ENCODE peak calls at places on chromosomes 16 and 17, in eight cellular contexts. X is mucosa of descending colon, C is neural progenitor cell, D is OCI-LY7, A is heart right ventricle, W is left ventricle myocardium inferior, V is adrenal gland, R is left lung. G is an unnamed sample. For H3K36me3, the result is how much of the 10 kb centered on the place peaks cover.

GRCh38 chr17:4327638-4328037 is 38.8 kb downstream of the UBE2G1 start:
- DNase-seq in X (no peak), C (no peak), D (no peak), A (no peak), W (no peak), V (no peak), R (no peak), G (peak)

GRCh38 chr17:30677550-30678254 is 146.8 kb downstream of the CRLF3 start:
- DNase-seq in X (peak), C (no peak), D (no peak), A (no peak), W (no peak), V (no peak), R (no peak), G (no peak)

GRCh38 chr16:47047804-47048203 is 74.3 kb upstream of the DNAJA2 start:
- DNase-seq in X (no peak), C (no peak), D (no peak), A (no peak), W (no peak), V (no peak), R (no peak), G (no peak)

GRCh38 chr17:15436399-15437369 is 30.7 kb downstream of the CDRT4 start:
- DNase-seq in X (peak), C (no peak), D (peak), A (peak), W (peak), V (peak), R (no peak), G (peak)

GRCh38 chr16:85421338-85422123 is 191.6 kb upstream of the GSE1 start:
- DNase-seq in X (peak), C (no peak), D (no peak), A (no peak), W (peak), V (no peak), R (peak), G (no peak)

GRCh38 chr17:27888945-27889344 is 4.2 kb downstream of the LYRM9 start:
- DNase-seq in X (no peak), C (peak), D (no peak), A (no peak), W (no peak), V (peak), R (no peak), G (no peak)

GRCh38 chr17:6427284-6427781 is 7.6 kb downstream of the AIPL1 start:
- DNase-seq in X (peak), C (no peak), D (no peak), A (no peak), W (no peak), V (no peak), R (no peak), G (no peak)

GRCh38 chr16:13997933-13998332 is 73.2 kb upstream of the MRTFB start:
- DNase-seq in X (peak), C (no peak), D (peak), A (no peak), W (no peak), V (no peak), R (no peak), G (no peak)

GRCh38 chr16:8931864-8932263 is 31.8 kb downstream of the USP7 start:
- DNase-seq in X (peak), C (peak), D (peak), A (peak), W (peak), V (peak), R (no peak), G (peak)

GRCh38 chr17:38743556-38744171 is 4.5 kb downstream of the PCGF2 start:
- DNase-seq in X (peak), C (no peak), D (peak), A (no peak), W (no peak), V (no peak), R (no peak), G (no peak)

GRCh38 chr17:559699-560378 is 154.8 kb downstream of the VPS53 start:
- DNase-seq in X (peak), C (no peak), D (no peak), A (peak), W (peak), V (peak), R (no peak), G (peak)

GRCh38 chr17:40596261-40596919 is 31.1 kb upstream of the CCR7 start:
- DNase-seq in X (no peak), C (no peak), D (peak), A (no peak), W (no peak), V (no peak), R (no peak), G (peak)

GRCh38 chr17:29115906-29116651 is 64.1 kb downstream of the MYO18A start:
- DNase-seq in X (no peak), C (peak), D (peak), A (no peak), W (no peak), V (no peak), R (no peak), G (peak)

GRCh38 chr17:16954541-16954940 is 17.4 kb downstream of the TNFRSF13B start:
- DNase-seq in X (no peak), C (no peak), D (no peak), A (no peak), W (no peak), V (no peak), R (no peak), G (no peak)

GRCh38 chr16:28318042-28318597 is 25.8 kb downstream of the SBK1 start:
- DNase-seq in X (no peak), C (no peak), D (no peak), A (no peak), W (no peak), V (no peak), R (no peak), G (no peak)

GRCh38 chr17:29572691-29573557 is 4.4 kb downstream of the TP53I13 start:
- DNase-seq in X (no peak), C (peak), D (peak), A (peak), W (peak), V (peak), R (peak), G (no peak)

GRCh38 chr16:21194771-21195301 is 16.5 kb downstream of the ZP2 start:
- DNase-seq in X (no peak), C (no peak), D (no peak), A (no peak), W (no peak), V (no peak), R (no peak), G (peak)

GRCh38 chr16:15055141-15056053 is 477 bp downstream of the NTAN1 start:
- DNase-seq in X (peak), C (peak), D (peak), A (peak), W (no peak), V (peak), R (peak), G (no peak)

GRCh38 chr17:12282056-12282455 is 261.4 kb downstream of the MAP2K4 start:
- DNase-seq in X (no peak), C (no peak), D (no peak), A (no peak), W (no peak), V (no peak), R (no peak), G (peak)

GRCh38 chr16:17396762-17397498 is 73.8 kb downstream of the XYLT1 start:
- DNase-seq in X (peak), C (no peak), D (no peak), A (no peak), W (no peak), V (peak), R (no peak), G (no peak)

GRCh38 chr16:879986-880385 is 79.5 kb upstream of the GNG13 start:
- DNase-seq in X (no peak), C (no peak), D (no peak), A (no peak), W (peak), V (no peak), R (peak), G (no peak)

GRCh38 chr16:27598226-27598625 is 48.3 kb downstream of the KATNIP start:
- DNase-seq in X (no peak), C (no peak), D (no peak), A (no peak), W (no peak), V (no peak), R (no peak), G (no peak)

GRCh38 chr17:76704799-76705198 is 6.0 kb downstream of the MXRA7 start:
- DNase-seq in X (no peak), C (no peak), D (no peak), A (no peak), W (no peak), V (no peak), R (no peak), G (no peak)

GRCh38 chr16:57729182-57729484 is 6.4 kb upstream of the KATNB1 start:
- DNase-seq in X (no peak), C (no peak), D (no peak), A (no peak), W (no peak), V (no peak), R (no peak), G (no peak)

GRCh38 chr16:57726433-57726947 is 9.1 kb upstream of the KATNB1 start:
- DNase-seq in X (no peak), C (no peak), D (no peak), A (no peak), W (no peak), V (no peak), R (no peak), G (no peak)

GRCh38 chr16:57728336-57729181 is 7.0 kb upstream of the KATNB1 start:
- DNase-seq in X (no peak), C (no peak), D (no peak), A (no peak), W (no peak), V (no peak), R (peak), G (no peak)

GRCh38 chr16:57725976-57726375 is 9.6 kb upstream of the KATNB1 start:
- DNase-seq in X (no peak), C (no peak), D (no peak), A (no peak), W (no peak), V (no peak), R (peak), G (no peak)

DNA sequence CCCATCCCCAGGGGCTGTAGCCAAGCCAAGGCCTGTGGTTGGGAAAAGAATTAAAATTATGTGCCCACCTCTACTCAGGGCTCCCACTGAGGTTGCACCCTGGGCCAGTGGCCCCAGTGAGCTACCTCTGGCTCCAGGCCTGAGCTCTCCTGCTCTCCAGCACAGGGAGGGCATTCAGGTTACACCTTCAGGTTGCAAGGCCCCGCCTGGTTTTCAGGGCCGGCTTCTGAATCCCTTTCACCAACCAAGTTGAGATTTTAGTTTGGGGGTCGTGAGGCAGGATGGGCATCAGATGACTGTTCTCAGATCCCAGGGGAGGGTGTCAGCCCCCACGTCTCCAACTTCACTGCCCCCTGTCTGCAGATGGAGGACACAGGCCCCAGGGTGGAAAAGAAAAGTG is 8.0 kb upstream of the KATNB1 start:
- DNase-seq in X (no peak), C (no peak), D (no peak), A (no peak), W (no peak), V (no peak), R (peak), G (no peak)
- TF ChIP-seq CTCF in X (no peak), C (peak), D (no peak), A (no peak), W (no peak), V (no peak), R (no peak), G (no peak)

DNA sequence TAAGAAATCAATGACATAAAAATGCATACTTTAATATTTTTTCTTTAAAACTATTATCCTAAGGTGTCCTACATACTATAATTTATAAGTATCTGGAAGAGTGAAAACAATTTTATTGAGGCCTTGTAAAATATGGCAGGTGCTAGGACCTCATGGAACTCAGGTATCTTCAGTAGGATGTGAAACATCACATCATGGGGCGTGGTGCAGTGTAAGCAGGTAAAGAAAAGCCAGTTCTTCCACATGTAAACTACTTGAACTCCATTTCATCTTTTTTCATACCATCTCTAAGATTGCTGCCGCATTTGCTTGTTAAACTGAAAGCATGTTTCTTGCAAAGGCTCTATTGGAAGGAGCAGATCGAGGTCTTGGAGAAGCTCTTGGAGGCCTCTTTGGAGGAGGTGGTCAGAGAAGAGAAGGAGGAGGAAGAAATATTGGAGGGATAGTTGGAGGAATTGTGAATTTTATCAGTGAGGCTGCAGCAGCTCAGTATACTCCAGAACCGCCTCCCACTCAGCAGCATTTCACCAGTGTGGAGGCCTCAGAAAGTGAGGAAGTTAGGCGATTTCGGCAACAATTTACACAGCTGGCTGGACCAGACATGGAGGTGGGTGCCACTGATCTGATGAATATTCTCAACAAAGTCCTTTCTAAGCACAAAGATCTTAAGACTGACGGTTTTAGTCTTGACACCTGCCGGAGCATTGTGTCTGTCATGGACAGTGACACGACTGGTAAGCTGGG is at the start of gene CAPNS2:
- DNase-seq in X (no peak), C (no peak), D (no peak), A (no peak), W (no peak), V (no peak), R (no peak), G (peak)
- H3K36me3 ChIP-seq in X (under half), C (under half), D (under half), A (under half), W (under half), V (under half), R (under half), G (under half)

GRCh38 chr17:32941419-32942032 is 13.6 kb downstream of the TMEM98 start:
- DNase-seq in X (no peak), C (no peak), D (no peak), A (no peak), W (no peak), V (no peak), R (no peak), G (no peak)
- TF ChIP-seq CTCF in X (no peak), C (peak), D (peak), A (no peak), W (peak), V (peak), R (peak), G (no peak)

DNA sequence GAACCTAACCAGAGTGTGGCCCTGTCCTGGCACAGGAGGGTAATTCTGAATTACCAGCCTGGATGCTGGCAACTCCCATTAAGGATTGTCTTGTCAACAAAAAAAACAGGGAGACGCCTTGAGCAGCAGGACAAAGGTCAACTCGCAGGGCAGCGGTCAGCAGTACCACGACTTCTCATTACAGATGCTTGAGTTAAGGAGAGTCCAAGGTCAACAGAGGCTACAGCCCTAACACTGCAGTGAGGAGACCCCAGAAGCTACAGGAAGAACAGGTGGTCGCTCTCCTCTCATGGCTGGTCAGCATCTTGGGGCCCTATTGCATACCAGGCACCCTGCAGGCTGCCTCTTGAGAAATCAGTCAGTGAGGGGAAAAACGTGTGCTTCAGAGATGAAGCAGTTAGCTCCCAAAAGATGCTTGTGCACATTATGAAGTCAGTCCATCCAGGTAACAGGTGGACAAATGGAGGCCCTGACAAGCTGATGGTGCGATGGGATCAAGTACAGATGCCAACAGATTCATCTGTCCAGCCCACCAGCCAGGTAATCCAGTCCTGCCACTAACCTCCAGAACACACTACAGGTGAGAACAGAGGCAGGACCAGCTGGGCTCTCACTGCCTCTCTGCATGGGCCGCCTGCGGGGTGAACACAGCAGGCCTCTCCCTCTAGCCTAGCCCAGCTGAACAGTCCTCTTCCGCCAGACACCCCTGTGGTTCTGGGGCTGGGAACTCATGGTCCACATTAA is 4.2 kb downstream of the CSNK1D start:
- DNase-seq in X (peak), C (no peak), D (no peak), A (no peak), W (no peak), V (no peak), R (peak), G (no peak)
- H3K36me3 ChIP-seq in X (under half), C (under half), D (half or more), A (half or more), W (under half), V (under half), R (half or more), G (under half)